ENCODE peak calls at places on chromosomes 16 and 17, in five cellular contexts. X, O, Z, S and E are unnamed samples.
A peak's percentile ranks its signal among the peaks of the same experiment; 100 is the strongest.

GRCh38 chr17:75272848-75273184 is 1.8 kb upstream of the MIF4GD start:
- DNase-seq in O (no peak), X (peak; percentile 60), Z (no peak), S (no peak), E (no peak)

GRCh38 chr16:88453621-88454314 is 688 bp downstream of the ZFPM1 start:
- DNase-seq in O (peak; percentile 30), Z (peak; percentile 47), X (no peak), S (peak; percentile 46), E (no peak)

GRCh38 chr17:67559381-67559966 is 158.3 kb upstream of the NOL11 start:
- DNase-seq in Z (peak; percentile 14), X (no peak), S (no peak), O (no peak), E (no peak)

GRCh38 chr16:53041196-53041977 is 11.3 kb downstream of the CHD9NB start:
- DNase-seq in S (peak; percentile 79), O (no peak), X (peak; percentile 96), Z (no peak), E (no peak)

GRCh38 chr17:75064040-75064439 is 17.0 kb downstream of the KCTD2 start:
- DNase-seq in O (no peak), Z (no peak), X (no peak), S (no peak), E (no peak)

GRCh38 chr17:3935140-3935542 is 18.9 kb upstream of the P2RX1 start:
- DNase-seq in Z (peak; percentile 64), O (no peak), X (peak; percentile 85), S (peak; percentile 61), E (no peak)

GRCh38 chr17:81074875-81075274 is 39.9 kb downstream of the BAIAP2 start:
- DNase-seq in O (no peak), X (no peak), Z (no peak), S (no peak), E (no peak)

GRCh38 chr17:82217120-82217529 is 4.5 kb upstream of the CCDC57 start:
- DNase-seq in S (no peak), X (peak; percentile 44), O (no peak), Z (no peak), E (no peak)

GRCh38 chr17:13557077-13557476 is 44.7 kb downstream of the HS3ST3A1 start:
- DNase-seq in S (no peak), O (no peak), Z (no peak), X (peak; percentile 30), E (no peak)

GRCh38 chr17:9414471-9414870 is 161.1 kb downstream of the STX8 start:
- DNase-seq in O (peak; percentile 62), Z (peak; percentile 61), X (no peak), S (no peak), E (peak; percentile 89)

GRCh38 chr17:75433223-75433622 is 23.2 kb upstream of the TMEM94 start:
- DNase-seq in Z (no peak), X (no peak), S (no peak), O (no peak), E (no peak)

GRCh38 chr17:43338886-43339516 is 59.8 kb upstream of the ARL4D start:
- DNase-seq in X (peak; percentile 65), S (peak; percentile 41), O (no peak), Z (peak; percentile 64), E (no peak)

GRCh38 chr17:57703273-57703672 is 41.8 kb downstream of the CCDC182 start:
- DNase-seq in X (no peak), Z (no peak), S (no peak), O (no peak), E (no peak)

GRCh38 chr16:67734731-67735201 is 15.7 kb upstream of the GFOD2 start:
- DNase-seq in S (no peak), O (no peak), Z (no peak), X (no peak), E (no peak)

GRCh38 chr17:73420897-73421296 is 109.1 kb upstream of the CDC42EP4 start:
- DNase-seq in O (no peak), S (peak; percentile 75), X (no peak), Z (no peak), E (no peak)

GRCh38 chr17:10812674-10813073 is 8.8 kb upstream of the TMEM238L start:
- DNase-seq in S (no peak), O (no peak), X (no peak), Z (no peak), E (no peak)

GRCh38 chr16:56748826-56749225 is 18.9 kb downstream of the NUP93 start:
- DNase-seq in Z (no peak), X (no peak), S (no peak), O (no peak), E (no peak)

GRCh38 chr16:89911375-89911774 is 7.3 kb upstream of the MC1R start:
- DNase-seq in O (no peak), X (no peak), Z (no peak), S (no peak), E (no peak)

GRCh38 chr16:10040136-10041080 is 141.8 kb downstream of the GRIN2A start:
- DNase-seq in O (no peak), X (no peak), Z (no peak), S (no peak), E (no peak)

GRCh38 chr17:78618264-78619066 is 41.3 kb upstream of the DNAH17 start:
- DNase-seq in S (no peak), X (peak; percentile 51), Z (no peak), O (no peak), E (no peak)

GRCh38 chr17:58283674-58284612 is 3.2 kb upstream of the MPO start:
- DNase-seq in S (no peak), O (no peak), Z (no peak), X (no peak), E (no peak)

GRCh38 chr17:76002100-76002499 is 1.4 kb downstream of the CDK3 start:
- DNase-seq in Z (no peak), S (no peak), O (no peak), X (no peak), E (no peak)

GRCh38 chr17:71986886-71987285 is 133.9 kb upstream of the SOX9 start:
- DNase-seq in S (no peak), X (no peak), O (no peak), Z (no peak), E (no peak)

GRCh38 chr17:55383771-55384679 is 37.6 kb downstream of the MMD start:
- DNase-seq in X (peak; percentile 23), O (no peak), Z (no peak), S (no peak), E (no peak)

GRCh38 chr16:51392651-51393187 is 241.6 kb upstream of the SALL1 start:
- DNase-seq in O (no peak), S (no peak), X (peak; percentile 84), Z (no peak), E (no peak)

GRCh38 chr17:83194189-83194565 is 114.8 kb downstream of the METRNL start:
- DNase-seq in S (no peak), Z (no peak), O (no peak), X (no peak), E (no peak)

GRCh38 chr16:89504061-89504460 is 4.1 kb upstream of the SPG7 start:
- DNase-seq in X (no peak), S (no peak), Z (no peak), O (no peak), E (no peak)

GRCh38 chr16:68992521-68992920 is 112.9 kb upstream of the HAS3 start:
- DNase-seq in X (peak; percentile 82), Z (no peak), S (peak; percentile 74), O (no peak), E (no peak)

GRCh38 chr16:651844-652243 is 2.7 kb downstream of the WDR90 start:
- DNase-seq in X (no peak), O (no peak), S (no peak), Z (no peak), E (no peak)

GRCh38 chr17:65588194-65588808 is 26.9 kb upstream of the AXIN2 start:
- DNase-seq in O (no peak), Z (no peak), X (peak; percentile 5), S (peak; percentile 90), E (no peak)

GRCh38 chr16:67658849-67659674 is 998 bp downstream of the ACD start:
- DNase-seq in X (no peak), O (no peak), S (no peak), Z (no peak), E (no peak)

GRCh38 chr16:69240336-69240735 is 53.4 kb downstream of the SNTB2 start:
- DNase-seq in Z (no peak), S (no peak), X (no peak), O (no peak), E (no peak)

GRCh38 chr17:34840758-34841157 is 120.5 kb downstream of the CCT6B start:
- DNase-seq in O (no peak), X (no peak), Z (no peak), S (no peak), E (no peak)

GRCh38 chr16:11605564-11605886 is 18.8 kb upstream of the LITAF start:
- DNase-seq in O (no peak), S (no peak), X (no peak), Z (no peak), E (no peak)

GRCh38 chr17:1870592-1870991 is 40.8 kb downstream of the RPA1 start:
- DNase-seq in Z (no peak), X (no peak), O (no peak), S (no peak), E (no peak)